ENCODE peak calls at places on chromosomes 16 and 17, in six cellular contexts. G, K, I, C, Z and V are unnamed samples.

GRCh38 chr16:85350973-85351372 is 238.7 kb upstream of the CIBAR2 start:
- DNase-seq in K (no peak), Z (peak), G (peak), C (no peak), I (no peak), V (peak)

GRCh38 chr17:30093463-30094147 is 23.0 kb upstream of the NSRP1 start:
- DNase-seq in G (peak), Z (no peak), I (peak), K (no peak), C (peak), V (peak)

GRCh38 chr16:2498531-2499253 is 15.1 kb upstream of the ATP6V0C start:
- DNase-seq in Z (no peak), C (no peak), K (no peak), I (no peak), G (no peak), V (no peak)

GRCh38 chr16:10668322-10669045 is 26.2 kb downstream of the TEKT5 start:
- DNase-seq in Z (no peak), G (no peak), C (no peak), I (no peak), K (no peak), V (no peak)

GRCh38 chr17:75637561-75637960 is 4.3 kb downstream of the SMIM5 start:
- DNase-seq in I (no peak), G (no peak), Z (no peak), C (no peak), K (no peak), V (no peak)

GRCh38 chr17:58388302-58389190 is 28.8 kb downstream of the RNF43 start:
- DNase-seq in Z (no peak), K (no peak), G (no peak), C (no peak), I (no peak), V (no peak)

GRCh38 chr16:72990003-72990521 is 57.9 kb downstream of the ZFHX3 start:
- DNase-seq in Z (peak), G (peak), K (no peak), I (no peak), C (no peak), V (no peak)

GRCh38 chr16:4987250-4987579 is 29.1 kb downstream of the SEC14L5 start:
- DNase-seq in Z (no peak), I (no peak), G (no peak), C (no peak), K (no peak), V (no peak)

GRCh38 chr17:74953129-74953687 is 17.5 kb downstream of the OTOP3 start:
- DNase-seq in G (peak), Z (no peak), C (no peak), K (no peak), I (no peak), V (no peak)